ENCODE peak calls at places on chromosomes 1 and 21, in four cellular contexts. F is cardiac muscle cell, G is adrenal gland, D is HCT116. B is an unnamed sample.
A peak's percentile ranks its signal among the peaks of the same experiment; 100 is the strongest.

GRCh38 chr21:34276711-34277425 is 86.9 kb upstream of the KCNE2 start:
- DNase-seq in F (no peak), G (no peak), D (no peak), B (peak; percentile 12)

GRCh38 chr1:32448773-32449456 is 16.0 kb upstream of the ZBTB8B start:
- DNase-seq in D (peak; percentile 68), G (peak; percentile 8), F (peak; percentile 18), B (no peak)

GRCh38 chr1:91564888-91565700 is 64.4 kb downstream of the CDC7 start:
- DNase-seq in F (no peak), G (no peak), D (no peak), B (peak; percentile 96)

GRCh38 chr1:89724369-89725015 is 91.6 kb downstream of the LRRC8C start:
- DNase-seq in F (no peak), G (no peak), D (no peak), B (peak; percentile 70)

GRCh38 chr1:8040586-8040985 is 14.5 kb upstream of the ERRFI1 start:
- DNase-seq in F (no peak), G (peak; percentile 95), D (peak; percentile 99), B (peak; percentile 87)

GRCh38 chr1:27007909-27008582 is 4.6 kb downstream of the TENT5B start:
- DNase-seq in G (no peak), D (no peak), F (no peak), B (no peak)

GRCh38 chr1:34617717-34618116 is 137.1 kb upstream of the GJB5 start:
- DNase-seq in D (no peak), F (no peak), G (no peak), B (no peak)

GRCh38 chr1:172533511-172534116 is 664 bp downstream of the SUCO start:
- DNase-seq in F (peak; percentile 31), G (peak; percentile 23), D (no peak), B (peak; percentile 20)

GRCh38 chr1:118988186-118989005 is at the start of gene TBX15:
- DNase-seq in G (no peak), F (no peak), D (no peak), B (no peak)

GRCh38 chr1:55402117-55402516 is 187.0 kb upstream of the USP24 start:
- DNase-seq in D (no peak), G (no peak), F (no peak), B (peak; percentile 17)

GRCh38 chr1:32893198-32894018 is 7.1 kb downstream of the HPCA start:
- DNase-seq in D (no peak), F (no peak), G (no peak), B (no peak)

GRCh38 chr1:1001057-1001630 is 1.2 kb upstream of the HES4 start:
- DNase-seq in G (no peak), D (no peak), F (no peak), B (no peak)

GRCh38 chr1:152185544-152186391 is 26.7 kb upstream of the RPTN start:
- DNase-seq in G (peak; percentile 60), D (peak; percentile 63), F (no peak), B (peak; percentile 64)

GRCh38 chr1:84117868-84118267 is 26.2 kb upstream of the PRKACB start:
- DNase-seq in D (no peak), G (no peak), F (no peak), B (peak; percentile 17)

GRCh38 chr21:16455526-16455925 is 725.7 kb downstream of the USP25 start:
- DNase-seq in G (no peak), D (no peak), F (no peak), B (no peak)
- H3K27ac ChIP-seq in G (no peak overlapping the region), D (no peak overlapping the region), F (no peak overlapping the region), B (no peak overlapping the region)

GRCh38 chr1:58941471-58942289 is 157.8 kb upstream of the JUN start:
- DNase-seq in G (no peak), D (no peak), F (no peak), B (no peak)
- H3K4me1 ChIP-seq in G (no peaks in the 10 kb centered on the region), D (no peaks in the 10 kb centered on the region), F (no peaks in the 10 kb centered on the region), B (peaks cover 10% of the 10 kb centered on the region)

GRCh38 chr21:44304846-44305245 is 5.0 kb downstream of the PFKL start:
- DNase-seq in D (no peak), G (peak; percentile 48), F (peak; percentile 74), B (no peak)
- TF ChIP-seq CTCF in D (peak; percentile 70), G (peak; percentile 53), F (peak; percentile 76), B (peak; percentile 74)

GRCh38 chr1:169129109-169129789 is 22.8 kb downstream of the ATP1B1 start:
- DNase-seq in D (no peak), G (no peak), F (no peak), B (no peak)

GRCh38 chr1:169126335-169126734 is 19.8 kb downstream of the ATP1B1 start:
- DNase-seq in G (no peak), D (no peak), F (no peak), B (no peak)

GRCh38 chr1:169130683-169131082 is 24.2 kb downstream of the ATP1B1 start:
- DNase-seq in G (no peak), F (no peak), D (no peak), B (no peak)

GRCh38 chr1:169127305-169127704 is 20.8 kb downstream of the ATP1B1 start:
- DNase-seq in F (no peak), D (no peak), G (no peak), B (no peak)

GRCh38 chr1:169128565-169128964 is 22.1 kb downstream of the ATP1B1 start:
- DNase-seq in F (no peak), D (no peak), G (no peak), B (no peak)
- H3K27ac ChIP-seq in F (peak overlapping the region; percentile 67), D (no peak overlapping the region), G (no peak overlapping the region), B (no peak overlapping the region)

GRCh38 chr1:99969729-99970591 is at the start of gene SLC35A3:
- DNase-seq in D (peak; percentile 62), F (peak; percentile 87), G (peak; percentile 80), B (peak; percentile 57)
- H3K4me1 ChIP-seq in D (peaks cover 28% of the 10 kb centered on the region), F (peaks cover 11% of the 10 kb centered on the region), G (no peaks in the 10 kb centered on the region), B (peaks cover 17% of the 10 kb centered on the region)

DNA sequence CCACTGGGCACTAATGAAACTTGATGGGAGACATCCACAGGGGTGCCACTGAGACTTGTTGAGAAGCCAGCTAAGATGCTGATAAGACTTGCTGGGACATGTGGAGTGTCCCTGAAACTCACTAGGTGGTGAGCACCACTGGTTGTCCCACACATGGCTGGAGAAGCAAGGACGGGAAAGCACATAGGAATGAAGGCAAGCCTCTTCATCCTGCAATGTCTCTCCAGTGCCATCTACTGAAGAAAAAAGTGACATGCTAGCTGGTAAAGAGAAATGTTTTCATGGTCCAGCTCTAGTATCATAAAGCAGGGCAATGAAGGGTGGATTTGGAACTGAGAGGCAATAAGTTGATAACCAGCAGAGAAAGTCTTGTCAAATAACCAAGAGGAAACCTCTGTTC is 283.0 kb downstream of the PAPPA2 start:
- DNase-seq in G (no peak), F (no peak), D (no peak), B (peak; percentile 30)
- TF ChIP-seq CTCF in G (no peak), F (no peak), D (peak; percentile 26), B (peak; percentile 57)

GRCh38 chr1:63817152-63817667 is 43.4 kb downstream of the ROR1 start:
- DNase-seq in F (peak; percentile 69), G (no peak), D (no peak), B (no peak)
- H3K27ac ChIP-seq in F (peak overlapping the region; percentile 77), G (no peak overlapping the region), D (no peak overlapping the region), B (no peak overlapping the region)

GRCh38 chr1:19331262-19331878 is 19.2 kb downstream of the SLC66A1 start:
- DNase-seq in F (no peak), G (no peak), D (no peak), B (no peak)
- H3K4me1 ChIP-seq in F (no peaks in the 10 kb centered on the region), G (no peaks in the 10 kb centered on the region), D (peaks cover 27% of the 10 kb centered on the region), B (no peaks in the 10 kb centered on the region)

GRCh38 chr1:18200136-18200717 is 92.6 kb downstream of the IGSF21 start:
- DNase-seq in D (no peak), F (no peak), G (no peak), B (no peak)
- TF ChIP-seq CTCF in D (peak; percentile 42), F (no peak), G (no peak), B (no peak)